ENCODE peak calls at places on chromosomes 4 and X, in seven cellular contexts. B is GM04504; P is kidney tubule cell; V is NCI-H1694 treated with DMSO at 0.1 percent for 48 hours; L is psoas muscle; A is A172; S is effector memory CD8-positive, alpha-beta T cell. U is an unnamed sample.

GRCh38 chrX:24498181-24498580 is 33.1 kb downstream of the PDK3 start:
- DNase-seq in P (peak), A (no peak), V (no peak), S (no peak), B (no peak), L (no peak), U (peak)

GRCh38 chrX:362351-362750 is 24.4 kb downstream of the PPP2R3B start:
- DNase-seq in L (no peak), P (no peak), V (no peak), B (no peak), S (no peak), A (no peak), U (no peak)

GRCh38 chrX:39331062-39331704 is 529.9 kb downstream of the MID1IP1 start:
- DNase-seq in P (peak), B (no peak), V (no peak), S (no peak), A (peak), L (no peak), U (no peak)

GRCh38 chr4:103091601-103092223 is 7.9 kb downstream of the BDH2 start:
- DNase-seq in A (peak), L (no peak), B (peak), P (peak), V (peak), S (peak), U (peak)

GRCh38 chrX:150869450-150869849 is 29.0 kb downstream of the CD99L2 start:
- DNase-seq in S (no peak), V (no peak), A (no peak), B (no peak), L (peak), P (no peak), U (no peak)

GRCh38 chr4:8745036-8745827 is 126.4 kb downstream of the HMX1 start:
- DNase-seq in V (no peak), P (no peak), S (no peak), L (no peak), A (no peak), B (no peak), U (no peak)

GRCh38 chr4:140662082-140662869 is 93.5 kb upstream of the UCP1 start:
- DNase-seq in A (peak), B (no peak), P (peak), S (no peak), V (no peak), L (no peak), U (no peak)

GRCh38 chr4:30837131-30837539 is 117.0 kb downstream of the PCDH7 start:
- DNase-seq in V (no peak), S (no peak), L (no peak), P (peak), B (no peak), A (peak), U (no peak)

GRCh38 chrX:153885968-153886903 is at the start of gene L1CAM:
- DNase-seq in V (no peak), B (no peak), A (no peak), P (peak), L (no peak), S (no peak), U (no peak)